ENCODE peak calls at places on chromosomes 3 and 15, in five cellular contexts. One of them, this sample, is unnamed.

GRCh38 chr15:34789326-34789725 is 6.0 kb downstream of the ACTC1 start:
- DNase-seq in erythroblast: no peak
- DNase-seq in nephron progenitor cell: no peak
- DNase-seq in AG20443: no peak
- DNase-seq in stimulated activated CD4-positive, alpha-beta T cell treated with anti-CD3 and anti-CD28 coated beads, Interleukin-4, amount 100 ng/mL, for 24 hours: no peak
- DNase-seq in this sample: no peak

GRCh38 chr3:139522421-139522820 is 17.1 kb downstream of the RBP1 start:
- DNase-seq in erythroblast: no peak
- DNase-seq in nephron progenitor cell: no peak
- DNase-seq in stimulated activated CD4-positive, alpha-beta T cell treated with anti-CD3 and anti-CD28 coated beads, Interleukin-4, amount 100 ng/mL, for 24 hours: no peak
- DNase-seq in AG20443: no peak
- DNase-seq in this sample: no peak

GRCh38 chr3:134809412-134810051 is 14.5 kb downstream of the EPHB1 start:
- DNase-seq in stimulated activated CD4-positive, alpha-beta T cell treated with anti-CD3 and anti-CD28 coated beads, Interleukin-4, amount 100 ng/mL, for 24 hours: no peak
- DNase-seq in erythroblast: peak
- DNase-seq in nephron progenitor cell: no peak
- DNase-seq in AG20443: no peak
- DNase-seq in this sample: no peak

GRCh38 chr3:107598926-107599754 is 76.4 kb downstream of the BBX start:
- DNase-seq in erythroblast: peak
- DNase-seq in stimulated activated CD4-positive, alpha-beta T cell treated with anti-CD3 and anti-CD28 coated beads, Interleukin-4, amount 100 ng/mL, for 24 hours: peak
- DNase-seq in nephron progenitor cell: peak
- DNase-seq in AG20443: peak
- DNase-seq in this sample: peak

GRCh38 chr3:49723301-49723630 is 485 bp downstream of the GMPPB start:
- DNase-seq in erythroblast: peak
- DNase-seq in nephron progenitor cell: peak
- DNase-seq in stimulated activated CD4-positive, alpha-beta T cell treated with anti-CD3 and anti-CD28 coated beads, Interleukin-4, amount 100 ng/mL, for 24 hours: peak
- DNase-seq in AG20443: peak
- DNase-seq in this sample: peak

GRCh38 chr3:148833223-148833622 is 5.6 kb downstream of the CPB1 start:
- DNase-seq in stimulated activated CD4-positive, alpha-beta T cell treated with anti-CD3 and anti-CD28 coated beads, Interleukin-4, amount 100 ng/mL, for 24 hours: no peak
- DNase-seq in erythroblast: no peak
- DNase-seq in nephron progenitor cell: no peak
- DNase-seq in AG20443: peak
- DNase-seq in this sample: no peak

GRCh38 chr3:124674336-124674735 is 55.9 kb upstream of the UMPS start:
- DNase-seq in stimulated activated CD4-positive, alpha-beta T cell treated with anti-CD3 and anti-CD28 coated beads, Interleukin-4, amount 100 ng/mL, for 24 hours: no peak
- DNase-seq in nephron progenitor cell: no peak
- DNase-seq in erythroblast: no peak
- DNase-seq in AG20443: no peak
- DNase-seq in this sample: no peak

GRCh38 chr3:13352621-13353131 is 67.4 kb downstream of the NUP210 start:
- DNase-seq in nephron progenitor cell: no peak
- DNase-seq in stimulated activated CD4-positive, alpha-beta T cell treated with anti-CD3 and anti-CD28 coated beads, Interleukin-4, amount 100 ng/mL, for 24 hours: peak
- DNase-seq in erythroblast: peak
- DNase-seq in AG20443: no peak
- DNase-seq in this sample: peak

GRCh38 chr3:41007399-41007798 is 191.9 kb upstream of the CTNNB1 start:
- DNase-seq in AG20443: no peak
- DNase-seq in stimulated activated CD4-positive, alpha-beta T cell treated with anti-CD3 and anti-CD28 coated beads, Interleukin-4, amount 100 ng/mL, for 24 hours: no peak
- DNase-seq in nephron progenitor cell: no peak
- DNase-seq in erythroblast: no peak
- DNase-seq in this sample: no peak

GRCh38 chr3:171393032-171393744 is 67.0 kb downstream of the TNIK start:
- DNase-seq in nephron progenitor cell: no peak
- DNase-seq in stimulated activated CD4-positive, alpha-beta T cell treated with anti-CD3 and anti-CD28 coated beads, Interleukin-4, amount 100 ng/mL, for 24 hours: no peak
- DNase-seq in AG20443: no peak
- DNase-seq in erythroblast: no peak
- DNase-seq in this sample: no peak

GRCh38 chr3:197595470-197596185 is 39.9 kb upstream of the BDH1 start:
- DNase-seq in stimulated activated CD4-positive, alpha-beta T cell treated with anti-CD3 and anti-CD28 coated beads, Interleukin-4, amount 100 ng/mL, for 24 hours: no peak
- DNase-seq in AG20443: no peak
- DNase-seq in erythroblast: no peak
- DNase-seq in nephron progenitor cell: no peak
- DNase-seq in this sample: no peak

GRCh38 chr15:56411122-56411749 is 46.0 kb downstream of the TEX9 start:
- DNase-seq in erythroblast: no peak
- DNase-seq in stimulated activated CD4-positive, alpha-beta T cell treated with anti-CD3 and anti-CD28 coated beads, Interleukin-4, amount 100 ng/mL, for 24 hours: no peak
- DNase-seq in nephron progenitor cell: no peak
- DNase-seq in AG20443: no peak
- DNase-seq in this sample: no peak

GRCh38 chr3:170033489-170033888 is 4.3 kb upstream of the GPR160 start:
- DNase-seq in nephron progenitor cell: no peak
- DNase-seq in erythroblast: peak
- DNase-seq in stimulated activated CD4-positive, alpha-beta T cell treated with anti-CD3 and anti-CD28 coated beads, Interleukin-4, amount 100 ng/mL, for 24 hours: peak
- DNase-seq in AG20443: no peak
- DNase-seq in this sample: no peak

GRCh38 chr3:178295257-178295912 is 240.9 kb upstream of the KCNMB2 start:
- DNase-seq in AG20443: peak
- DNase-seq in stimulated activated CD4-positive, alpha-beta T cell treated with anti-CD3 and anti-CD28 coated beads, Interleukin-4, amount 100 ng/mL, for 24 hours: no peak
- DNase-seq in erythroblast: no peak
- DNase-seq in nephron progenitor cell: no peak
- DNase-seq in this sample: peak

GRCh38 chr3:127556565-127556964 is 34.0 kb downstream of the TPRA1 start:
- DNase-seq in erythroblast: no peak
- DNase-seq in nephron progenitor cell: no peak
- DNase-seq in AG20443: no peak
- DNase-seq in stimulated activated CD4-positive, alpha-beta T cell treated with anti-CD3 and anti-CD28 coated beads, Interleukin-4, amount 100 ng/mL, for 24 hours: no peak
- DNase-seq in this sample: no peak

GRCh38 chr3:39127907-39128303 is 20.4 kb downstream of the TTC21A start:
- DNase-seq in erythroblast: no peak
- DNase-seq in AG20443: no peak
- DNase-seq in stimulated activated CD4-positive, alpha-beta T cell treated with anti-CD3 and anti-CD28 coated beads, Interleukin-4, amount 100 ng/mL, for 24 hours: no peak
- DNase-seq in nephron progenitor cell: no peak
- DNase-seq in this sample: no peak

GRCh38 chr15:39616731-39617455 is 36.0 kb downstream of the THBS1 start:
- DNase-seq in AG20443: no peak
- DNase-seq in nephron progenitor cell: no peak
- DNase-seq in erythroblast: no peak
- DNase-seq in stimulated activated CD4-positive, alpha-beta T cell treated with anti-CD3 and anti-CD28 coated beads, Interleukin-4, amount 100 ng/mL, for 24 hours: no peak
- DNase-seq in this sample: no peak

GRCh38 chr15:25179673-25180511 is 225.1 kb downstream of the SNRPN start:
- DNase-seq in erythroblast: no peak
- DNase-seq in nephron progenitor cell: no peak
- DNase-seq in AG20443: no peak
- DNase-seq in stimulated activated CD4-positive, alpha-beta T cell treated with anti-CD3 and anti-CD28 coated beads, Interleukin-4, amount 100 ng/mL, for 24 hours: peak
- DNase-seq in this sample: no peak

GRCh38 chr3:124263168-124263567 is 271.2 kb upstream of the ROPN1 start:
- DNase-seq in stimulated activated CD4-positive, alpha-beta T cell treated with anti-CD3 and anti-CD28 coated beads, Interleukin-4, amount 100 ng/mL, for 24 hours: no peak
- DNase-seq in AG20443: peak
- DNase-seq in erythroblast: peak
- DNase-seq in nephron progenitor cell: no peak
- DNase-seq in this sample: peak

GRCh38 chr3:122793568-122794416 is at the start of gene HSPBAP1:
- DNase-seq in AG20443: peak
- DNase-seq in stimulated activated CD4-positive, alpha-beta T cell treated with anti-CD3 and anti-CD28 coated beads, Interleukin-4, amount 100 ng/mL, for 24 hours: peak
- DNase-seq in nephron progenitor cell: peak
- DNase-seq in erythroblast: no peak
- DNase-seq in this sample: peak

GRCh38 chr3:124260206-124260915 is 268.4 kb upstream of the ROPN1 start:
- DNase-seq in stimulated activated CD4-positive, alpha-beta T cell treated with anti-CD3 and anti-CD28 coated beads, Interleukin-4, amount 100 ng/mL, for 24 hours: no peak
- DNase-seq in erythroblast: no peak
- DNase-seq in AG20443: peak
- DNase-seq in nephron progenitor cell: no peak
- DNase-seq in this sample: peak

GRCh38 chr3:30319713-30320112 is 286.7 kb upstream of the TGFBR2 start:
- DNase-seq in nephron progenitor cell: no peak
- DNase-seq in stimulated activated CD4-positive, alpha-beta T cell treated with anti-CD3 and anti-CD28 coated beads, Interleukin-4, amount 100 ng/mL, for 24 hours: peak
- DNase-seq in erythroblast: peak
- DNase-seq in AG20443: peak
- DNase-seq in this sample: peak

GRCh38 chr15:39692464-39693327 is 89.9 kb downstream of the FSIP1 start:
- DNase-seq in stimulated activated CD4-positive, alpha-beta T cell treated with anti-CD3 and anti-CD28 coated beads, Interleukin-4, amount 100 ng/mL, for 24 hours: no peak
- DNase-seq in erythroblast: no peak
- DNase-seq in nephron progenitor cell: peak
- DNase-seq in AG20443: no peak
- DNase-seq in this sample: no peak

GRCh38 chr15:83784975-83785374 is 131.1 kb downstream of the ADAMTSL3 start:
- DNase-seq in nephron progenitor cell: no peak
- DNase-seq in stimulated activated CD4-positive, alpha-beta T cell treated with anti-CD3 and anti-CD28 coated beads, Interleukin-4, amount 100 ng/mL, for 24 hours: no peak
- DNase-seq in erythroblast: no peak
- DNase-seq in AG20443: no peak
- DNase-seq in this sample: no peak

GRCh38 chr3:130699765-130700164 is 46.9 kb downstream of the PIK3R4 start:
- DNase-seq in nephron progenitor cell: no peak
- DNase-seq in erythroblast: peak
- DNase-seq in stimulated activated CD4-positive, alpha-beta T cell treated with anti-CD3 and anti-CD28 coated beads, Interleukin-4, amount 100 ng/mL, for 24 hours: no peak
- DNase-seq in AG20443: peak
- DNase-seq in this sample: peak

GRCh38 chr3:11410564-11410963 is 138.4 kb downstream of the ATG7 start:
- DNase-seq in AG20443: no peak
- DNase-seq in erythroblast: no peak
- DNase-seq in nephron progenitor cell: no peak
- DNase-seq in stimulated activated CD4-positive, alpha-beta T cell treated with anti-CD3 and anti-CD28 coated beads, Interleukin-4, amount 100 ng/mL, for 24 hours: no peak
- DNase-seq in this sample: no peak

GRCh38 chr15:66758844-66759243 is 56.8 kb downstream of the SMAD6 start:
- DNase-seq in erythroblast: no peak
- DNase-seq in AG20443: no peak
- DNase-seq in stimulated activated CD4-positive, alpha-beta T cell treated with anti-CD3 and anti-CD28 coated beads, Interleukin-4, amount 100 ng/mL, for 24 hours: no peak
- DNase-seq in nephron progenitor cell: no peak
- DNase-seq in this sample: no peak

GRCh38 chr15:94412979-94413741 is 181.8 kb downstream of the MCTP2 start:
- DNase-seq in AG20443: peak
- DNase-seq in stimulated activated CD4-positive, alpha-beta T cell treated with anti-CD3 and anti-CD28 coated beads, Interleukin-4, amount 100 ng/mL, for 24 hours: no peak
- DNase-seq in nephron progenitor cell: no peak
- DNase-seq in erythroblast: peak
- DNase-seq in this sample: no peak

GRCh38 chr15:32825219-32825618 is 107.4 kb downstream of the GREM1 start:
- DNase-seq in AG20443: no peak
- DNase-seq in erythroblast: no peak
- DNase-seq in nephron progenitor cell: no peak
- DNase-seq in stimulated activated CD4-positive, alpha-beta T cell treated with anti-CD3 and anti-CD28 coated beads, Interleukin-4, amount 100 ng/mL, for 24 hours: no peak
- DNase-seq in this sample: no peak

GRCh38 chr3:73781536-73781935 is 156.8 kb upstream of the PDZRN3 start:
- DNase-seq in erythroblast: no peak
- DNase-seq in nephron progenitor cell: no peak
- DNase-seq in stimulated activated CD4-positive, alpha-beta T cell treated with anti-CD3 and anti-CD28 coated beads, Interleukin-4, amount 100 ng/mL, for 24 hours: no peak
- DNase-seq in AG20443: no peak
- DNase-seq in this sample: no peak

GRCh38 chr3:13788522-13789424 is 91.1 kb downstream of the WNT7A start:
- DNase-seq in AG20443: no peak
- DNase-seq in erythroblast: no peak
- DNase-seq in nephron progenitor cell: no peak
- DNase-seq in stimulated activated CD4-positive, alpha-beta T cell treated with anti-CD3 and anti-CD28 coated beads, Interleukin-4, amount 100 ng/mL, for 24 hours: no peak
- DNase-seq in this sample: no peak

GRCh38 chr3:150183619-150184425 is 213.1 kb upstream of the PFN2 start:
- DNase-seq in erythroblast: peak
- DNase-seq in AG20443: peak
- DNase-seq in stimulated activated CD4-positive, alpha-beta T cell treated with anti-CD3 and anti-CD28 coated beads, Interleukin-4, amount 100 ng/mL, for 24 hours: peak
- DNase-seq in nephron progenitor cell: peak
- DNase-seq in this sample: peak

GRCh38 chr3:71926690-71927089 is 141.7 kb upstream of the PROK2 start:
- DNase-seq in AG20443: no peak
- DNase-seq in nephron progenitor cell: no peak
- DNase-seq in stimulated activated CD4-positive, alpha-beta T cell treated with anti-CD3 and anti-CD28 coated beads, Interleukin-4, amount 100 ng/mL, for 24 hours: no peak
- DNase-seq in erythroblast: no peak
- DNase-seq in this sample: no peak

GRCh38 chr15:72604794-72605193 is 49.7 kb upstream of the GOLGA6B start:
- DNase-seq in AG20443: peak
- DNase-seq in erythroblast: no peak
- DNase-seq in nephron progenitor cell: peak
- DNase-seq in stimulated activated CD4-positive, alpha-beta T cell treated with anti-CD3 and anti-CD28 coated beads, Interleukin-4, amount 100 ng/mL, for 24 hours: no peak
- DNase-seq in this sample: peak

GRCh38 chr3:24508423-24508839 is 13.8 kb upstream of the THRB start:
- DNase-seq in nephron progenitor cell: no peak
- DNase-seq in stimulated activated CD4-positive, alpha-beta T cell treated with anti-CD3 and anti-CD28 coated beads, Interleukin-4, amount 100 ng/mL, for 24 hours: no peak
- DNase-seq in erythroblast: no peak
- DNase-seq in AG20443: peak
- DNase-seq in this sample: no peak

GRCh38 chr3:18415132-18415531 is 10.0 kb downstream of the SATB1 start:
- DNase-seq in stimulated activated CD4-positive, alpha-beta T cell treated with anti-CD3 and anti-CD28 coated beads, Interleukin-4, amount 100 ng/mL, for 24 hours: no peak
- DNase-seq in AG20443: no peak
- DNase-seq in nephron progenitor cell: no peak
- DNase-seq in erythroblast: no peak
- DNase-seq in this sample: no peak

This sample was measured in AG08396.